ENCODE peak calls at places on chromosomes 6 and 20, in ten cellular contexts. U is fibroblast of the conjunctiva; Y is activated CD4-positive, CD25-positive, alpha-beta regulatory T cell treated with anti-CD3 and anti-CD28 coated beads, Interleukin-2, amount 50 U/mL, for 72 hours; E is NCI-H226; A is HS-27A; M is activated effector memory CD4-positive, alpha-beta T cell treated with Interleukin-2 at 50 U/mL for 16 hours; J is stomach; P is T-cell; H is effector CD8-positive, alpha-beta T cell; S is iPS DF 19.7. W is an unnamed sample.

GRCh38 chr20:36634342-36634741 is 11.7 kb downstream of the SLA2 start:
- DNase-seq in E (no peak), P (no peak), J (no peak), U (no peak), A (no peak), S (no peak), Y (no peak), H (no peak), M (no peak), W (no peak)

GRCh38 chr20:63307538-63308217 is 14.7 kb downstream of the COL20A1 start:
- DNase-seq in P (no peak), M (no peak), U (no peak), A (no peak), Y (no peak), H (no peak), S (no peak), E (no peak), J (no peak), W (no peak)

GRCh38 chr6:56668158-56668557 is 25.5 kb upstream of the DST start:
- DNase-seq in A (no peak), H (no peak), E (no peak), M (no peak), S (no peak), Y (no peak), J (no peak), U (no peak), P (no peak), W (no peak)

GRCh38 chr6:52650946-52651345 is 20.0 kb upstream of the TMEM14A start:
- DNase-seq in J (no peak), P (no peak), H (no peak), U (peak), Y (no peak), S (no peak), A (no peak), E (no peak), M (no peak), W (no peak)

GRCh38 chr20:32560989-32561830 is 23.9 kb downstream of the NOL4L start:
- DNase-seq in S (no peak), A (no peak), P (no peak), H (no peak), U (no peak), E (no peak), M (no peak), J (no peak), Y (no peak), W (no peak)

GRCh38 chr20:15967334-15967733 is 605.9 kb downstream of the KIF16B start:
- DNase-seq in J (no peak), Y (no peak), A (no peak), M (no peak), H (no peak), U (no peak), S (no peak), P (no peak), E (no peak), W (no peak)

GRCh38 chr6:6007311-6008113 is 787 bp upstream of the NRN1 start:
- DNase-seq in S (no peak), Y (no peak), E (no peak), H (no peak), A (no peak), J (no peak), P (no peak), M (no peak), U (no peak), W (no peak)

GRCh38 chr6:113122060-113122459 is 735.1 kb upstream of the MARCKS start:
- DNase-seq in U (peak), J (no peak), E (peak), S (peak), Y (no peak), A (peak), P (no peak), H (no peak), M (no peak), W (no peak)

GRCh38 chr6:158508450-158508849 is 51.4 kb upstream of the TMEM181 start:
- DNase-seq in E (no peak), J (no peak), A (no peak), H (no peak), Y (no peak), M (no peak), U (no peak), P (no peak), S (no peak), W (no peak)

GRCh38 chr20:44736170-44737021 is 9.3 kb upstream of the KCNK15 start:
- DNase-seq in H (no peak), J (peak), M (no peak), A (peak), S (peak), E (peak), Y (no peak), P (peak), U (peak), W (no peak)

W was measured in activated T-helper 1 cell treated with Interleukin-2 at 50 U/mL for 16 hours.